ENCODE peak calls at places on chromosomes 16 and 17, in six cellular contexts. V is left ventricle myocardium inferior, T is brain microvascular endothelial cell, X is Peyer's patch, L is PC-9, C is heart right ventricle. U is an unnamed sample.
A peak's percentile ranks its signal among the peaks of the same experiment; 100 is the strongest.

GRCh38 chr17:35284955-35285354 is 42.1 kb downstream of the SLFN5 start:
- DNase-seq in V (no peak), X (no peak), C (no peak), L (no peak), T (no peak), U (no peak)

GRCh38 chr17:83153681-83154310 is 74.4 kb downstream of the METRNL start:
- DNase-seq in X (no peak), C (no peak), L (no peak), V (no peak), T (no peak), U (no peak)

GRCh38 chr16:49352923-49353322 is 20.7 kb upstream of the C16orf78 start:
- DNase-seq in L (no peak), V (no peak), T (no peak), C (no peak), X (no peak), U (no peak)

GRCh38 chr16:31253642-31254045 is 6.1 kb upstream of the ITGAM start:
- DNase-seq in C (peak; percentile 14), L (peak; percentile 65), V (peak; percentile 20), X (no peak), T (no peak), U (no peak)

GRCh38 chr17:21089145-21089544 is 37.6 kb upstream of the DHRS7B start:
- DNase-seq in V (no peak), L (no peak), C (no peak), X (no peak), T (no peak), U (peak; percentile 39)

GRCh38 chr17:16491703-16492612 is at the start of gene LRRC75A:
- DNase-seq in L (no peak), X (peak; percentile 21), V (peak; percentile 49), C (peak; percentile 17), T (no peak), U (no peak)

GRCh38 chr17:81391268-81391963 is 3.8 kb upstream of the BAHCC1 start:
- DNase-seq in C (no peak), L (no peak), X (no peak), T (no peak), V (no peak), U (no peak)

GRCh38 chr17:76682306-76682705 is 28.5 kb downstream of the MXRA7 start:
- DNase-seq in T (peak; percentile 75), L (no peak), C (peak; percentile 58), V (peak; percentile 71), X (no peak), U (no peak)

GRCh38 chr17:1067282-1067956 is 70.5 kb downstream of the TIMM22 start:
- DNase-seq in V (peak; percentile 40), T (no peak), C (peak; percentile 52), X (no peak), L (peak; percentile 94), U (no peak)

GRCh38 chr17:45261577-45262515 is at the start of gene SPATA32:
- DNase-seq in V (peak; percentile 68), L (no peak), T (no peak), X (peak; percentile 67), C (peak; percentile 56), U (no peak)

GRCh38 chr16:28974007-28974436 is 556 bp upstream of the SPNS1 start:
- DNase-seq in V (peak; percentile 40), L (peak; percentile 51), T (peak; percentile 62), C (peak; percentile 44), X (peak; percentile 43), U (peak; percentile 7)

GRCh38 chr17:59490259-59490658 is 75.2 kb upstream of the DHX40 start:
- DNase-seq in V (no peak), L (no peak), T (no peak), C (no peak), X (no peak), U (no peak)

GRCh38 chr17:15957608-15958307 is 12.8 kb downstream of the ADORA2B start:
- DNase-seq in X (no peak), V (no peak), L (peak; percentile 34), C (no peak), T (no peak), U (no peak)

GRCh38 chr17:1714488-1714979 is 4.4 kb upstream of the TLCD2 start:
- DNase-seq in C (peak; percentile 100), V (peak; percentile 99), L (peak; percentile 94), X (peak; percentile 71), T (peak; percentile 97), U (peak; percentile 91)

GRCh38 chr17:4858068-4858879 is 25.1 kb downstream of the MINK1 start:
- DNase-seq in V (no peak), T (no peak), C (peak; percentile 61), X (no peak), L (no peak), U (no peak)

GRCh38 chr16:30032083-30032819 is 1.2 kb upstream of the TLCD3B start:
- DNase-seq in X (peak; percentile 33), C (no peak), V (no peak), T (peak; percentile 49), L (peak; percentile 66), U (no peak)

GRCh38 chr17:71727723-71728122 is 393.1 kb upstream of the SOX9 start:
- DNase-seq in X (no peak), T (no peak), L (no peak), V (no peak), C (no peak), U (no peak)

GRCh38 chr17:8324132-8324531 is 14.1 kb downstream of the ARHGEF15 start:
- DNase-seq in V (no peak), C (no peak), L (no peak), X (no peak), T (no peak), U (no peak)

GRCh38 chr16:66930189-66930588 is 4.0 kb downstream of the CIAO2B start:
- DNase-seq in V (no peak), L (peak; percentile 96), C (no peak), X (no peak), T (peak; percentile 44), U (no peak)

GRCh38 chr17:9924735-9925191 is 19.7 kb upstream of the RCVRN start:
- DNase-seq in L (peak; percentile 56), C (no peak), X (no peak), T (peak; percentile 49), V (peak; percentile 14), U (no peak)

GRCh38 chr16:77760800-77761199 is 27.6 kb upstream of the VAT1L start:
- DNase-seq in T (no peak), X (no peak), V (no peak), C (no peak), L (no peak), U (no peak)

GRCh38 chr17:6551909-6552768 is 4.2 kb downstream of the PITPNM3 start:
- DNase-seq in L (peak; percentile 95), C (peak; percentile 29), T (no peak), X (no peak), V (no peak), U (no peak)

GRCh38 chr17:17075037-17075755 is 32.9 kb downstream of the MPRIP start:
- DNase-seq in V (peak; percentile 65), C (peak; percentile 72), T (peak; percentile 76), L (no peak), X (no peak), U (peak; percentile 43)

GRCh38 chr16:88591577-88592021 is 21.4 kb downstream of the ZC3H18 start:
- DNase-seq in C (peak; percentile 34), X (peak; percentile 41), L (peak; percentile 26), V (peak; percentile 31), T (no peak), U (no peak)

GRCh38 chr17:3944485-3945388 is 19.5 kb downstream of the ATP2A3 start:
- DNase-seq in C (no peak), L (no peak), X (no peak), V (peak; percentile 53), T (peak; percentile 10), U (no peak)

GRCh38 chr16:25052161-25052511 is 37.0 kb upstream of the ARHGAP17 start:
- DNase-seq in X (no peak), V (no peak), C (no peak), T (no peak), L (no peak), U (no peak)

GRCh38 chr16:57694556-57695377 is at the start of gene DRC7:
- DNase-seq in C (peak; percentile 39), L (no peak), T (peak; percentile 34), V (no peak), X (peak; percentile 36), U (no peak)

GRCh38 chr17:79932446-79932845 is 93.2 kb upstream of the CBX4 start:
- DNase-seq in V (no peak), C (no peak), T (no peak), L (no peak), X (no peak), U (no peak)

GRCh38 chr17:79934653-79934970 is 95.4 kb upstream of the CBX4 start:
- DNase-seq in T (no peak), L (no peak), C (no peak), V (no peak), X (no peak), U (no peak)

GRCh38 chr17:79935197-79935844 is 96.1 kb upstream of the CBX4 start:
- DNase-seq in V (no peak), C (no peak), T (no peak), X (no peak), L (no peak), U (no peak)

GRCh38 chr17:79932907-79933306 is 93.7 kb upstream of the CBX4 start:
- DNase-seq in T (no peak), L (no peak), X (no peak), V (no peak), C (no peak), U (no peak)

GRCh38 chr17:79933863-79934652 is 94.8 kb upstream of the CBX4 start:
- DNase-seq in X (peak; percentile 20), T (no peak), L (peak; percentile 51), C (no peak), V (no peak), U (no peak)
- TF ChIP-seq CTCF in X (peak; percentile 29), T (no peak), L (no peak), C (no peak), V (no peak), U (no peak)

GRCh38 chr17:48548687-48549621 is 4.0 kb upstream of the HOXB2 start:
- DNase-seq in X (no peak), C (no peak), L (no peak), T (no peak), V (no peak), U (no peak)
- H3K4me3 ChIP-seq in X (no peak overlapping the region), C (no peak overlapping the region), L (no peak overlapping the region), T (no peak overlapping the region), V (no peak overlapping the region), U (no peak overlapping the region)

GRCh38 chr17:41618341-41619161 is 5.8 kb downstream of the KRT17 start:
- DNase-seq in X (no peak), L (peak; percentile 53), V (no peak), T (no peak), C (no peak), U (no peak)

GRCh38 chr17:41617698-41618097 is 5.1 kb upstream of the KRT16 start:
- DNase-seq in V (no peak), L (no peak), T (no peak), C (no peak), X (no peak), U (no peak)

GRCh38 chr17:41621916-41622315 is 2.5 kb downstream of the KRT17 start:
- DNase-seq in L (no peak), C (no peak), X (no peak), T (no peak), V (no peak), U (no peak)

GRCh38 chr17:41619162-41619933 is 5.0 kb downstream of the KRT17 start:
- DNase-seq in T (no peak), L (no peak), X (no peak), C (no peak), V (no peak), U (no peak)

GRCh38 chr17:41620583-41621434 is 3.6 kb downstream of the KRT17 start:
- DNase-seq in X (no peak), V (no peak), C (no peak), L (no peak), T (no peak), U (peak; percentile 31)
- TF ChIP-seq CTCF in X (no peak), V (no peak), C (no peak), L (no peak), T (no peak), U (peak; percentile 9)

GRCh38 chr16:5032748-5033167 is 977 bp downstream of the NAGPA start:
- DNase-seq in V (no peak), L (no peak), T (no peak), X (no peak), C (no peak), U (no peak)
- H3K4me3 ChIP-seq in V (peak overlapping the region; percentile 99), L (peak overlapping the region; percentile 59), T (peak overlapping the region; percentile 75), X (peak overlapping the region; percentile 93), C (peak overlapping the region; percentile 81), U (peak overlapping the region; percentile 80)

U was measured in BJ.